ENCODE peak calls at places on chromosome X, in five cellular contexts. J is esophagus squamous epithelium, W is neural crest cell, G is AG09309, F is omental fat pad. Y is an unnamed sample.

GRCh38 chrX:20547649-20548051 is 280.9 kb upstream of the RPS6KA3 start:
- DNase-seq in J (no peak), W (no peak), G (peak), F (no peak), Y (no peak)

GRCh38 chrX:147811803-147812202 is 99.9 kb upstream of the FMR1 start:
- DNase-seq in J (no peak), W (no peak), G (no peak), F (no peak), Y (no peak)

GRCh38 chrX:30039768-30040167 is 175.6 kb upstream of the MAGEB2 start:
- DNase-seq in J (no peak), W (no peak), G (no peak), F (no peak), Y (no peak)

GRCh38 chrX:54534271-54534670 is 4.3 kb downstream of the GNL3L start:
- DNase-seq in J (no peak), W (no peak), G (no peak), F (no peak), Y (no peak)

GRCh38 chrX:103453655-103454054 is 65.6 kb downstream of the RAB40A start:
- DNase-seq in J (no peak), W (no peak), G (peak), F (no peak), Y (no peak)

GRCh38 chrX:23035493-23035892 is 35.7 kb downstream of the DDX53 start:
- DNase-seq in J (no peak), W (no peak), G (no peak), F (no peak), Y (no peak)

GRCh38 chrX:55135171-55135570 is 46.4 kb downstream of the PAGE2 start:
- DNase-seq in J (no peak), W (peak), G (no peak), F (no peak), Y (peak)

GRCh38 chrX:120271218-120271617 is 20.6 kb downstream of the ZBTB33 start:
- DNase-seq in J (no peak), W (no peak), G (no peak), F (no peak), Y (no peak)

GRCh38 chrX:111823068-111823467 is 52.9 kb upstream of the TRPC5OS start:
- DNase-seq in J (no peak), W (peak), G (no peak), F (no peak), Y (no peak)

GRCh38 chrX:63281465-63281864 is 69.7 kb downstream of the SPIN4 start:
- DNase-seq in J (no peak), W (no peak), G (no peak), F (no peak), Y (no peak)

GRCh38 chrX:104085919-104086318 is 9.9 kb upstream of the TMSB15C start:
- DNase-seq in J (no peak), W (no peak), G (no peak), F (no peak), Y (no peak)

GRCh38 chrX:16839224-16839851 is 30.8 kb downstream of the RBBP7 start:
- DNase-seq in J (no peak), W (no peak), G (no peak), F (no peak), Y (no peak)

GRCh38 chrX:42524374-42524773 is 253.6 kb downstream of the PPP1R2C start:
- DNase-seq in J (no peak), W (no peak), G (peak), F (no peak), Y (no peak)

GRCh38 chrX:49879656-49880277 is 483 bp downstream of the USP27X start:
- DNase-seq in J (no peak), W (no peak), G (no peak), F (no peak), Y (no peak)

GRCh38 chrX:155065035-155065734 is 5.8 kb downstream of the CMC4 start:
- DNase-seq in J (no peak), W (no peak), G (peak), F (no peak), Y (no peak)

GRCh38 chrX:24858004-24858746 is 157.6 kb downstream of the ARX start:
- DNase-seq in J (no peak), W (no peak), G (no peak), F (no peak), Y (no peak)

GRCh38 chrX:64204701-64205440 is 637 bp downstream of the AMER1 start:
- DNase-seq in J (no peak), W (peak), G (no peak), F (no peak), Y (peak)

GRCh38 chrX:55919367-55920221 is 202.0 kb downstream of the RRAGB start:
- DNase-seq in J (no peak), W (no peak), G (no peak), F (no peak), Y (no peak)

GRCh38 chrX:20128678-20129077 is 12.0 kb upstream of the MAP7D2 start:
- DNase-seq in J (no peak), W (no peak), G (no peak), F (no peak), Y (no peak)

GRCh38 chrX:340121-340520 is 21.5 kb upstream of the GTPBP6 start:
- DNase-seq in J (no peak), W (no peak), G (no peak), F (no peak), Y (no peak)

GRCh38 chrX:25021132-25021498 is 5.3 kb upstream of the ARX start:
- DNase-seq in J (no peak), W (no peak), G (no peak), F (no peak), Y (no peak)

GRCh38 chrX:15631637-15632036 is 30.9 kb upstream of the ACE2 start:
- DNase-seq in J (no peak), W (no peak), G (no peak), F (no peak), Y (no peak)

GRCh38 chrX:31268359-31268758 is 196.5 kb upstream of the FTHL17 start:
- DNase-seq in J (no peak), W (no peak), G (no peak), F (no peak), Y (no peak)

GRCh38 chrX:151985955-151986354 is 11.5 kb upstream of the GABRE start:
- DNase-seq in J (no peak), W (no peak), G (no peak), F (no peak), Y (peak)

GRCh38 chrX:82648062-82648461 is 860.0 kb upstream of the POU3F4 start:
- DNase-seq in J (no peak), W (no peak), G (no peak), F (no peak), Y (no peak)

GRCh38 chrX:68693481-68694410 is 46.3 kb downstream of the STARD8 start:
- DNase-seq in J (no peak), W (peak), G (no peak), F (peak), Y (peak)

GRCh38 chrX:18415386-18415785 is 10.0 kb upstream of the CDKL5 start:
- DNase-seq in J (no peak), W (no peak), G (no peak), F (no peak), Y (no peak)

GRCh38 chrX:122943918-122944317 is 240.2 kb upstream of the GRIA3 start:
- DNase-seq in J (no peak), W (no peak), G (peak), F (no peak), Y (no peak)

GRCh38 chrX:44025611-44026010 is 52.4 kb upstream of the NDP start:
- DNase-seq in J (no peak), W (no peak), G (no peak), F (no peak), Y (no peak)

GRCh38 chrX:56764975-56765791 is 36.1 kb downstream of the NBDY start:
- DNase-seq in J (no peak), W (no peak), G (no peak), F (no peak), Y (no peak)

GRCh38 chrX:34891391-34891790 is 51.2 kb upstream of the FAM47B start:
- DNase-seq in J (no peak), W (no peak), G (no peak), F (no peak), Y (no peak)

GRCh38 chrX:124925681-124926080 is 394.0 kb upstream of the TEX13C start:
- DNase-seq in J (no peak), W (no peak), G (no peak), F (no peak), Y (no peak)

GRCh38 chrX:114097866-114098265 is 486.0 kb upstream of the HTR2C start:
- DNase-seq in J (no peak), W (no peak), G (no peak), F (no peak), Y (no peak)

GRCh38 chrX:53239474-53239873 is 14.5 kb upstream of the KDM5C start:
- DNase-seq in J (no peak), W (no peak), G (no peak), F (no peak), Y (no peak)

GRCh38 chrX:133085785-133086184 is 11.1 kb downstream of the USP26 start:
- DNase-seq in J (no peak), W (no peak), G (no peak), F (no peak), Y (no peak)

GRCh38 chrX:1464282-1465131 is 11.8 kb upstream of the ASMTL start:
- DNase-seq in J (no peak), W (no peak), G (no peak), F (no peak), Y (peak)

GRCh38 chrX:11770320-11770719 is 12.3 kb downstream of the MSL3 start:
- DNase-seq in J (no peak), W (peak), G (no peak), F (no peak), Y (peak)

GRCh38 chrX:148942754-148943153 is 442.3 kb downstream of the AFF2 start:
- DNase-seq in J (no peak), W (no peak), G (no peak), F (no peak), Y (no peak)

DNA sequence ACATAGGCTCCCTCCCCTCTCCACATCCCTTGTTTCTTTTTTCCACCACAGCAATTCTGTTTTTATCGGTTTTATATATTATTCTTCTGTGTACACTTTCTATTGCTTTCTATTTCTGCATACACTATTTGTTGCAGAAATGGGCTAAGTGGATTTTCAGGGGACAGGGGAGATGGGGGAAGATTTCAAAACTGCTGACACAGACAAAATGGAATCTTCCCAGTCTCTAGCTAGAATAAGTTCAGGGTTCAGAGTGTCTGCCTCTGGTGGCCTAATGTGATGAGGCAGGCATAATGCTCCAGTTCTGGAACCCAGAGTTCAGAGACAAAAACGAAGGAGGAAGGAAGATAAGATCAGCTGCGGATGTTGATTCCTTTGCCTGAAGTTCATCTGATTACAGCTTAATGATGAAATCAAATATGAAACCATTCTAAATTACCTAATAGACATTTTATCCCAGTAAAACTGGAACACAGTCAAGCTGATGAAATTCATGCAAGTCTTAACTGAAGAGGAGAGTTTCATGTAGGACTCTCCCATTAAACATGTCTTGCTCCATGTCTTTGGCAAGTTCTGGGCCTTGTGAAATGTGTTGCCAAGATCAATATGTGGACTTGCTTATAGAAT is 447.1 kb downstream of the AFF2 start:
- DNase-seq in J (no peak), W (no peak), G (no peak), F (no peak), Y (no peak)
- TF ChIP-seq CTCF in J (no peak), W (peak), G (no peak), F (no peak), Y (no peak)

GRCh38 chrX:139126493-139126892 is 404.0 kb upstream of the F9 start:
- DNase-seq in J (no peak), W (no peak), G (no peak), F (no peak), Y (no peak)
- TF ChIP-seq CTCF in J (no peak), W (peak), G (no peak), F (no peak), Y (peak)

DNA sequence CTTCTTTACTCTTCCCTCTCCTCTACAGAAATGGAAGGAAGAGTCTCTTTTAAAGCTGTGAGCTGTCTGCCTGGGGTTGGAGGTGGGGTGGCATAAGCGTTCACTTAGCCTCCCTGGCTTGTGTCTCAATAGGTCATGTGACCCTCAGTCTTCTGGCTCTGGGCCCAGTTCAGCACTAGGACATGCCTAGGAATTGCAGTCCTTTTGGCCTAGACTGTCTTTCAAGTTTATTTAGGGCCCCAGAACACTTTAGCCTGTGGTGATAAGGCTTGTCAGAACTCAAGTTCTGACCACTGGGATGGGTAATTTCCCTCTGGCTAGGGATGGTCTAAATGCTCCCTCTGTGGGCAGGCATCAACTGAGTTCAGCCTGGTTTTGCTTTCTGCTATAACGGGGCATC is 34.3 kb upstream of the ARMCX4 start:
- DNase-seq in J (no peak), W (no peak), G (no peak), F (no peak), Y (no peak)
- TF ChIP-seq CTCF in J (no peak), W (no peak), G (no peak), F (no peak), Y (no peak)

DNA sequence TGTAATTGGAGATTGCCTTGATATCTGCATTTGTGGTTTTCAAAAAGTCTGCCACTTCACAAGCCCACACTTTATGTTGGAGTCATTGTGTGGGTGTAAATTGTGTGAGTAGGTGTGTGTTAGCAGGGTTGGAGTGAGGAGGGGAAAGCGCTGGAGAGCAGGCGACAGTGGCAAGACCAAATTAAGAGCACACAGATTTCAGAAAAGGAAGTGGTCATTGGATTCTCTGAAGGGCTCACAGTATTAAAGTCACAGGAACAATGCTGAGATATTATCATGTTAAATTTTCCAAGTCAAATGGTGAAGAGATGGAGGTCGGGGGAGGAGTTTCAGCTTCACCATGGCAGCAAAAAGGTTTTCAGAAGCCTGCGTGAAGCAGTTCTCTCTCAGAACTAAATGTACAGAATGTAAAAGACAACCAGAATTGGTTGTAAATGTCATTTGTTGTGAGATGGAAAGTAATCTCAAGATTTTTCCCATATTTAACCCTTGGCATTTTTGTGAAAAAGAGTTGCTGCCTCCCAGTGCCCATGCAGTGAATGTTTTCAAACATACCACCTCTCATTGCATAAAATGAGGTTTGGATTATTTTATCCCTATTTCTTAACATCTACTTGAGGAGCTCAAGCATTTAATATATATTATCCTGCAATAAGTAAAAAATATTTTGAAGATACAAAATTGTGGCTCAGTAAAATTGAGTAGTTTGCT is 265.9 kb downstream of the ZNF674 start:
- DNase-seq in J (no peak), W (no peak), G (no peak), F (no peak), Y (no peak)
- TF ChIP-seq CTCF in J (no peak), W (no peak), G (no peak), F (no peak), Y (no peak)

DNA sequence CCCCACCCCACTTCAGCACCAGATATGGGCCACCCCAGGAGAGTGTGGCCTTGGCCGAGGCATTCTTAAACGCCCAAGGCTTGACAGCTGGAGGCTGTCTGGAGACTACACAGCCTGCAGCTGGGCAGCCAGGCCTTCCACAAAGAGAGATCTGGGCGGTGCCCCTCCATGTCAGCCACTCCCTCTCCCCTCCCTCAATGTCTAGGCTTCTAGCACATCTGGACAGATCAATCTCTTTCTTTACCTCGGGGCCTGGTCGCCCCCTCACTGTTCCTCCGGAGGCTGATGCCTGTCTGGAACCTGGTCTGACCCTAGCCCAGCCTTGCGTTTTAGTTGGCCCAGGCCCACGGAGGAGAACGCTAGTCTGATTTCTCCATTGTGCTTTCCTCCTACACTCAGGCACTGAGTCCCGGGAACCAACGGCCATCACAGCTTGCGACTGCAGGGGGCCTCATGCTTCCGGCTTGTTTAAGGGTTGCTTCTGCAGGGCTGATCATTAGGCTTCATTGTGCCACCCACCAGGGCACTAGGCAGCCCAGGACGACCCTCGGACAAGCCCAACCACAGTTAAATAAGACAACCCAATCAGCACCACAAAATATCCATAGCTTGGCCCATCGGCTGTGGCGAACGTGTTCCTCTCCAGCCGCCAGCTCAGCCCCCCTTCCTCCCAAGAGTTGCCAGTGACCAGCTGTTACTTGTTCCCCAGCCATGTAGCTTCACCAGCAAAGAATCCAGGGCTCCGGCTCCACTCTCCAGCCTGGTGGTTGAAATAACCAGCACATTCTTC is 200.6 kb downstream of the BCOR start:
- DNase-seq in J (no peak), W (no peak), G (no peak), F (no peak), Y (no peak)
- TF ChIP-seq CTCF in J (no peak), W (peak), G (peak), F (no peak), Y (no peak)

DNA sequence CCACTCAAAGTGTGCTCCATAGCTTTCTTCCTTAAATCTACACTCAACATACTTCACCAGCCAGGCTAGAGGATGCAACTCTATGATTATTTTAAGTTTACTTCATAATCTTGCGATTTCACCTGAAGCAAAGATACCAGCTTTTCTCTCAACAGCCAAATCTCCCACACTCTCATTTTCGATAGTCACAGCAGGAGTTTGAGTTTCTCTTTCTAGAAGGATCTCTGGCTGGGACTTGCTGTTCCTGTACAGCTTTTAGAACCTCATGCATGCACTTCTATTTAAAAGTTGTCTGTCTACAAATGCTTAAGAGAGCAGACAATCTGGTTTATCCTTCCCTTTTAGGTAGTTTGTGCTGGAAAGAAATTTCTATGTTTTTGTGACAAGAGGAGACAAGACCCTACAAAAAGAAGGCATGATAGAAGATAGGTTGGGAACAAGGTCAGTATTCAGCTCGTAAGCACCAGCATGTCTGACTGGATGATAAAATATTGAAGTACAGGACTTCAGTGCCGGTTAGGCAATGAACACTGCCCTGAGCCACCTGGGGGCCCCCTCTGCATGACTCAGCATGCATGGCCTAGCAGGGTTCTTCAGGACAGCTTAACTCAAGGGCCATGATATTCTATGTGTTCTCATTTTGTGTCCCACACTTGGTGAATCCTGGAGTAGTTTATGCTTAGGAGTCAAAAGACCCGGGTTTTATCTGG is 65.6 kb downstream of the ATXN3L start:
- DNase-seq in J (no peak), W (no peak), G (no peak), F (no peak), Y (no peak)
- TF ChIP-seq CTCF in J (no peak), W (no peak), G (peak), F (no peak), Y (no peak)

Y was measured in heart left ventricle.